ENCODE peak calls at places on chromosomes 1 and 21, in four cellular contexts. H, Z, X and T are unnamed samples.

GRCh38 chr1:248810000-248810726 is 15.6 kb downstream of the SH3BP5L start:
- DNase-seq in X (no peak), Z (no peak), H (no peak), T (no peak)

GRCh38 chr1:199113265-199113869 is 474.5 kb downstream of the PTPRC start:
- DNase-seq in X (peak), H (peak), Z (peak), T (peak)

GRCh38 chr1:211923065-211923464 is 92.5 kb upstream of the LPGAT1 start:
- DNase-seq in Z (no peak), X (no peak), H (no peak), T (no peak)

GRCh38 chr1:210586785-210587184 is 258.1 kb downstream of the HHAT start:
- DNase-seq in H (no peak), X (no peak), Z (no peak), T (no peak)

GRCh38 chr21:42590431-42591131 is 62.8 kb upstream of the PDE9A start:
- DNase-seq in Z (no peak), X (no peak), H (no peak), T (no peak)

GRCh38 chr21:42513985-42514882 is 582 bp downstream of the SLC37A1 start:
- DNase-seq in Z (peak), H (no peak), X (peak), T (peak)

GRCh38 chr1:171852273-171852672 is 11.0 kb downstream of the DNM3 start:
- DNase-seq in Z (no peak), X (no peak), H (no peak), T (peak)

GRCh38 chr21:45532826-45533730 is 9.2 kb downstream of the SLC19A1 start:
- DNase-seq in Z (no peak), X (no peak), H (no peak), T (no peak)

GRCh38 chr1:18978706-18979105 is 22.2 kb upstream of the IFFO2 start:
- DNase-seq in X (no peak), H (no peak), Z (no peak), T (no peak)

GRCh38 chr21:31509108-31510017 is 150.1 kb upstream of the SOD1 start:
- DNase-seq in H (no peak), Z (peak), X (peak), T (peak)

GRCh38 chr1:3891329-3891867 is 8.7 kb downstream of the C1orf174 start:
- DNase-seq in Z (no peak), X (no peak), H (no peak), T (no peak)
- H3K9ac ChIP-seq in Z (no peak), X (no peak), H (no peak), T (no peak)

GRCh38 chr1:93878889-93879586 is at the start of gene DNTTIP2:
- DNase-seq in Z (peak), H (peak), X (peak), T (peak)
- H3K4ac ChIP-seq in Z (no peak), H (no peak), X (peak), T (peak)

DNA sequence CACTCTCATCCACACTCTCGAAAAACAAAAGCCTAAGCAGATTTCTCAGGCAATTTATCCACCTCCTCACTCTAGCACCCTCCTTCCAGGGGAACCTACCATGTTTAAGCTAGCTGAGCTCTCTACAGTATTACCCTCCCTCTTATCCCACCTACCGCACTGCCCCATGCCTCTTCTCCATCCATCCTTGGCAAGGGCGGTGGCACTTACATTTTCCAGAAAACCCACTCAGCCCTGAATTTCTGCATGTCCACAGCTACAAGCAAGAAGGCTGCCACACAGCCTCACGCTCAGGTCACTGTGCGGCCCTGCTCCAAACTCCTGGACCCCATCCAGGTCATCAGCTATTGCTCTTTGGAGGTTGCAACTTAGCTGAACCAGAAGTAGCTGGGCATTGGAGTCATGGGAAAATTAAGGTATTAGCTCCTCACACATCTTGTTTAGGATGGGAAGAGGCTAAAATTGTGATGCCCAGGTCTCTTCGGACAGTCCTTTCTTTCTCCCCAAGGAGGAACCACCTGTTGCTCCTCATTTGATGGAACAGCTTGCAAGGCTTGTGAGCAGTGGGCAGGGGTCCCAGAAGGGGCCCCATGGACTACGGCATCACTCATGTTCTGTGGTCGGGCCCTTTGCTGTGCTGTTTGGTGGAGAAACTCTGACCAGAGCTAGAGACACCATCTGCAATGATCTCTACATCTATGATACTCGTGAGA is 1.1 kb downstream of the KLHDC9 start:
- DNase-seq in H (no peak), X (no peak), Z (no peak), T (no peak)
- H3K9ac ChIP-seq in H (peak), X (peak), Z (no peak), T (no peak)

DNA sequence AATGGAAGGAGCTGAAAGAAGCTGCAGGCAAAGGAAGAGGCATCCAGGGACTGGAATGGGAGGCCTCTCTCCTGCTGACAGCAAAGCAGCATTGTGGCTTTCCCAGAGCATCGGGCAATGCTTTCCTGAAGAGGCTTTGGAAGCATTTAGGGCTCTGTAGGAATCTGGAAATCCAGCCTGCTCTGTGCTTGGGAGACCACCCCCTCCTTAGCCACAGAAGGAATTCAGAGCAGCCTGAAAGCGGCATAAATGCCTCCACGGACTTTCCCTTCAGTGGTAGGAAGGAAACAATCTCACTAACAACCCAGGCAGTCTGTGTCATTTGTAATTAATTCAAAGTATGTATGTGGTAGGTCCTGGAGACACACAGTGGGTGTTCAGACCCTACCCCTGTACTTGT is 55.4 kb upstream of the GNG12 start:
- DNase-seq in H (peak), Z (peak), X (peak), T (peak)
- H3K4ac ChIP-seq in H (no peak), Z (no peak), X (no peak), T (no peak)

DNA sequence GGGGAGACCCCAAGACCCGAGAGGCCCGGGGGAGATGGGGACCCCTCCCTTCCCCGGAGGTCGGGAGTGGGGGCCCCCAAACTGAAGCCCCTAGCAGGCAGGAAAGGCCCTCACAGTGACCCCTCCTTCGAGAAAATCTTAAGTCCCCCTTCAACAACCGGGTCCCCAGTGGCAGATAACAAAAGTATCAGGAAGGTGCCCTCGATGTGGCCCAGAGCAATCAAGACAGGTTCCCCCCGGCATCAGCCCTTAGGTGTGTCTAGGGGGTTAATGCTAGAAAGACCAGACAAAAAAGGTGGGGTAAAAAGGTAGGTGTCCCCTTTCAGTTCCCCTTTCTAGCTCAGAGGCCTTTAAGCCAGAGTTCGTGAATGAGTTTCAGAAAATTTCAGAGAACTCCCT is 282 bp upstream of the ECE1 start:
- DNase-seq in X (no peak), Z (no peak), H (no peak), T (no peak)
- H3K9ac ChIP-seq in X (peak), Z (no peak), H (no peak), T (peak)

DNA sequence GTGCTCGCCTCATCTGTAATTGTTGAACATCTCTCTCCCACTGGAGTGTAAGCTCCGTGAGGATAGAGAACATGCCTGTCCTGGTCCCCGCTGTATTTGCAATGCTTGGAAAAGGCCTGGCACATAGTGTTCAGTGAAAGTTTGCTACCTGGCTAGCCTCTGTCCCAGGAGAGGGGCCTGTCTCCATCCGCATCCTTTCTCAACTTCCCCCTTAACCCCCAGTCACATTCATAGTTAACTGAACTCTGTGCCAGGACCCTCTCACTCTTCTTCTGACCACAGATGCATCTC is 15.2 kb downstream of the SPOCD1 start:
- DNase-seq in Z (no peak), X (no peak), H (no peak), T (no peak)
- H3K4ac ChIP-seq in Z (no peak), X (no peak), H (no peak), T (no peak)

GRCh38 chr1:6488602-6489382 is 2.7 kb downstream of the PLEKHG5 start:
- DNase-seq in X (no peak), H (no peak), Z (no peak), T (no peak)
- H3K9ac ChIP-seq in X (no peak), H (peak), Z (no peak), T (no peak)

GRCh38 chr1:24688621-24689195 is 45.6 kb downstream of the SRRM1 start:
- DNase-seq in Z (peak), X (peak), H (peak), T (peak)
- H3K4ac ChIP-seq in Z (no peak), X (no peak), H (no peak), T (no peak)